ENCODE peak calls at places on chromosome 6, in five cellular contexts. N is HepG2, U is HEK293T, L is H1, D is GM12878. W is an unnamed sample.

GRCh38 chr6:123551939-123552707 is 84.6 kb downstream of the TRDN start:
- DNase-seq in U (no peak), L (no peak), N (no peak), D (no peak), W (no peak)

GRCh38 chr6:11575408-11576033 is 38.0 kb downstream of the TMEM170B start:
- DNase-seq in U (peak; percentile 65), L (peak; percentile 41), N (peak; percentile 82), D (peak; percentile 74), W (peak; percentile 46)

GRCh38 chr6:11356404-11357155 is 124.1 kb upstream of the NEDD9 start:
- DNase-seq in U (no peak), L (no peak), N (no peak), D (no peak), W (no peak)

GRCh38 chr6:52371656-52372151 is 9.8 kb downstream of the PAQR8 start:
- DNase-seq in U (no peak), N (peak; percentile 81), L (no peak), D (no peak), W (no peak)

GRCh38 chr6:312704-313485 is 20.6 kb downstream of the DUSP22 start:
- DNase-seq in D (no peak), N (no peak), U (no peak), L (no peak), W (no peak)

GRCh38 chr6:138970856-138971425 is 17.1 kb downstream of the REPS1 start:
- DNase-seq in L (no peak), U (no peak), D (no peak), N (no peak), W (no peak)

GRCh38 chr6:75210885-75211739 is 5.3 kb upstream of the COL12A1 start:
- DNase-seq in U (peak; percentile 38), L (no peak), D (no peak), N (peak; percentile 37), W (no peak)

GRCh38 chr6:80132942-80133517 is 26.6 kb downstream of the BCKDHB start:
- DNase-seq in U (peak; percentile 60), N (peak; percentile 27), L (no peak), D (no peak), W (peak; percentile 40)

GRCh38 chr6:67201563-67201962 is 1433.5 kb upstream of the ADGRB3 start:
- DNase-seq in D (no peak), U (no peak), N (no peak), L (no peak), W (no peak)

GRCh38 chr6:129795261-129795660 is 65.9 kb downstream of the TMEM244 start:
- DNase-seq in U (no peak), N (no peak), L (no peak), D (no peak), W (no peak)

GRCh38 chr6:117404548-117404947 is 21.2 kb downstream of the ROS1 start:
- DNase-seq in N (no peak), U (no peak), D (no peak), L (no peak), W (no peak)

GRCh38 chr6:75272145-75272840 is 12.3 kb downstream of the TMEM30A start:
- DNase-seq in U (no peak), L (no peak), N (no peak), D (no peak), W (no peak)

GRCh38 chr6:150230877-150231428 is 88.1 kb downstream of the PPP1R14C start:
- DNase-seq in N (no peak), D (no peak), L (no peak), U (no peak), W (no peak)

GRCh38 chr6:5091210-5091609 is 6.1 kb downstream of the PPP1R3G start:
- DNase-seq in L (no peak), U (no peak), N (no peak), D (no peak), W (no peak)

GRCh38 chr6:143689852-143690251 is 12.1 kb downstream of the PHACTR2 start:
- DNase-seq in D (no peak), U (no peak), N (no peak), L (no peak), W (no peak)

GRCh38 chr6:34950849-34951248 is 61.8 kb downstream of the ANKS1A start:
- DNase-seq in L (no peak), D (no peak), U (no peak), N (peak; percentile 30), W (no peak)

GRCh38 chr6:8277769-8278168 is 157.6 kb downstream of the SLC35B3 start:
- DNase-seq in L (no peak), U (no peak), N (no peak), D (no peak), W (no peak)

GRCh38 chr6:42007286-42007685 is 43.0 kb upstream of the TAF8 start:
- DNase-seq in L (no peak), D (no peak), U (no peak), N (no peak), W (no peak)

GRCh38 chr6:45293306-45293705 is 34.8 kb upstream of the RUNX2 start:
- DNase-seq in U (no peak), L (no peak), D (no peak), N (no peak), W (no peak)

GRCh38 chr6:73285674-73286283 is 22.8 kb upstream of the KHDC1 start:
- DNase-seq in U (peak; percentile 44), D (no peak), L (no peak), N (peak; percentile 25), W (no peak)

GRCh38 chr6:35786810-35787209 is 6.0 kb downstream of the CLPSL1 start:
- DNase-seq in L (no peak), N (no peak), U (no peak), D (no peak), W (no peak)

GRCh38 chr6:122578961-122579360 is 31.2 kb upstream of the PKIB start:
- DNase-seq in U (no peak), D (no peak), N (no peak), L (no peak), W (no peak)

GRCh38 chr6:40996591-40997247 is 42.3 kb downstream of the UNC5CL start:
- DNase-seq in U (peak; percentile 11), N (peak; percentile 69), D (no peak), L (no peak), W (peak; percentile 30)

GRCh38 chr6:153956807-153957206 is 82.2 kb upstream of the OPRM1 start:
- DNase-seq in D (no peak), L (no peak), N (no peak), U (no peak), W (no peak)

GRCh38 chr6:25777856-25778649 is 23.5 kb downstream of the SLC17A4 start:
- DNase-seq in L (no peak), U (no peak), N (no peak), D (no peak), W (no peak)

GRCh38 chr6:97501875-97502274 is 218.9 kb upstream of the MMS22L start:
- DNase-seq in D (no peak), L (no peak), N (no peak), U (no peak), W (no peak)

GRCh38 chr6:105346052-105346451 is 56.8 kb downstream of the PREP start:
- DNase-seq in D (no peak), U (no peak), N (peak; percentile 41), L (no peak), W (no peak)

GRCh38 chr6:89999154-89999553 is 104.9 kb downstream of the GJA10 start:
- DNase-seq in L (no peak), N (no peak), U (peak; percentile 23), D (no peak), W (no peak)

GRCh38 chr6:101931766-101932165 is 538.3 kb downstream of the GRIK2 start:
- DNase-seq in N (no peak), U (no peak), D (no peak), L (no peak), W (no peak)

GRCh38 chr6:154429711-154430110 is 73.1 kb upstream of the IPCEF1 start:
- DNase-seq in U (no peak), L (no peak), D (no peak), N (no peak), W (no peak)

GRCh38 chr6:33347816-33348215 is 30.3 kb upstream of the ZBTB22 start:
- DNase-seq in U (no peak), L (no peak), N (no peak), D (no peak), W (no peak)

GRCh38 chr6:26172496-26172958 is 85.3 kb downstream of the HFE start:
- DNase-seq in L (no peak), N (no peak), D (no peak), U (no peak), W (no peak)

GRCh38 chr6:32196682-32197616 is 4.5 kb upstream of the GPSM3 start:
- DNase-seq in U (no peak), N (no peak), D (no peak), L (no peak), W (no peak)
- TF ChIP-seq SUZ12 in U (no peak), N (no peak), D (no peak), L (no peak), W (no peak)

DNA sequence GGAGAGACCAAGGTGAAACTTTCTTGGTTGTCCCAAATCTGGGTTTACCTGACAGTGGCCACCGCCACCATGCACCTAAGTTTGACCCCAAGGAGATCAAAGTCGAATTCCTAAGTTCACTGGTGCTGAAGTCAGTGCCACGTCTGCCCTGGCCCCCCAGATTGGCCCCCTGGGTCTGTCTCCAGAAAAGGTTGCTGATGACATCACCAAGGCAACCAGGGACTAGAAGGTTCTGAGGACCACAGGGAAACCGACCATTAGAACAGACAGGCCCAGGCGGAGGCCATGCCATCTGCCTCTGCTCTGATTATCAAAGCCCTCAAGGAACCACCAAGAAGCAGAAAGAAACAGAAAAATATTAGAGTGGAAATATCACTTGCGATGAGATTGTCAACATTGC is 91.2 kb downstream of the DLL1 start:
- DNase-seq in D (no peak), N (no peak), L (no peak), U (no peak), W (no peak)
- TF ChIP-seq SUZ12 in D (no peak), N (no peak), L (no peak), U (no peak), W (no peak)

GRCh38 chr6:27512525-27512924 is 39.6 kb upstream of the ZNF184 start:
- DNase-seq in L (no peak), D (no peak), U (no peak), N (no peak), W (no peak)

GRCh38 chr6:27518881-27519795 is 46.2 kb upstream of the ZNF184 start:
- DNase-seq in D (peak; percentile 83), N (peak; percentile 82), L (no peak), U (peak; percentile 63), W (no peak)

GRCh38 chr6:27517238-27517637 is 44.3 kb upstream of the ZNF184 start:
- DNase-seq in D (no peak), L (no peak), U (no peak), N (no peak), W (no peak)

GRCh38 chr6:27517928-27518787 is 45.3 kb upstream of the ZNF184 start:
- DNase-seq in L (no peak), U (peak; percentile 30), D (no peak), N (no peak), W (no peak)

DNA sequence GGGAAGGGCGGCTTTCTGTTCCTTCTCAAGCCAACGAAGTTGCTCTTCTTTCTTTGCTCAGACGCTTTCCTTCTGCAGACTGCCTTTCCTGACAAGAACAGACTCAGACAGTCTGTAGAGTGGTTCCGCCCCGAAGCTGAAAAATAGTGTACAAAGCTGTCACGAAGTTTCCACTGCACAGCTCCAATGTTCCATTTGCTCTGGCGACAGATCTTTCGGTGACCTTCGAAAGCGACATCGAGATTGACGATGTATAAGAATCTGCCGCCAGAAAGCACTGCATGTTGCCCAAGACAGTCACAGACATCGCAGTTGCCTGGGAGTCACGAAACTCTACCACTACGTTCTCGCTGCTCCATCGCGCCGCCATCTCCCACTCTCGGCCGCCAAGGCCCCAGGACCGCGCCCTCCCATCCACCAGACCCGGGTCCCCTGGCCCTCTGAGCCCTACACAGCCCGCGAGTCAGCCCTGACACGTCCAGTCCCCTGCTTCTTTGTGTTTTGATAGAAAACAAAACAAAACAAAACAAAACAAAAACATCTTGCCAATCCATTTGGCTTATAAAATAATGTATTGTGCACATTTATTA is 42.1 kb upstream of the ZNF184 start:
- DNase-seq in N (no peak), U (no peak), D (no peak), L (no peak), W (no peak)
- TF ChIP-seq SUZ12 in N (no peak), U (no peak), D (no peak), L (no peak), W (no peak)

GRCh38 chr6:155528982-155529453 is 73.4 kb upstream of the NOX3 start:
- DNase-seq in U (no peak), N (peak; percentile 95), D (no peak), L (no peak), W (no peak)
- TF ChIP-seq SUZ12 in U (no peak), N (no peak), D (no peak), L (no peak), W (no peak)

W was measured in NT2/D1.